ENCODE peak calls at places on chromosomes 13 and 19, in ten cellular contexts. One of them, this sample, is unnamed.

GRCh38 chr19:35038623-35039512 is 2.7 kb upstream of the HPN start:
- DNase-seq in Right ventricle myocardium superior: peak
- DNase-seq in B cell: peak
- DNase-seq in activated CD8-positive, alpha-beta memory T cell treated with anti-CD3 and anti-CD28 coated beads for 24 hours: no peak
- DNase-seq in NB4: peak
- DNase-seq in NCI-H2029: peak
- DNase-seq in activated T-helper 1 cell treated with Interleukin-2 at 50 U/mL for 16 hours: no peak
- DNase-seq in endothelial cell: no peak
- DNase-seq in stimulated activated naive CD8-positive, alpha-beta T cell treated with anti-CD3 and anti-CD28 coated beads, Interleukin-15, Interleukin-2, amounts not matched to agents 100 U/mL and 50 U/mL, for 24 hours: no peak
- DNase-seq in fibroblast of mammary gland: no peak
- DNase-seq in this sample: peak

GRCh38 chr19:10102787-10103236 is 334 bp upstream of the ANGPTL6 start:
- DNase-seq in activated CD8-positive, alpha-beta memory T cell treated with anti-CD3 and anti-CD28 coated beads for 24 hours: no peak
- DNase-seq in fibroblast of mammary gland: no peak
- DNase-seq in NB4: peak
- DNase-seq in activated T-helper 1 cell treated with Interleukin-2 at 50 U/mL for 16 hours: no peak
- DNase-seq in NCI-H2029: no peak
- DNase-seq in stimulated activated naive CD8-positive, alpha-beta T cell treated with anti-CD3 and anti-CD28 coated beads, Interleukin-15, Interleukin-2, amounts not matched to agents 100 U/mL and 50 U/mL, for 24 hours: no peak
- DNase-seq in endothelial cell: no peak
- DNase-seq in B cell: peak
- DNase-seq in Right ventricle myocardium superior: no peak
- DNase-seq in this sample: no peak

GRCh38 chr13:99269627-99270252 is 11.6 kb upstream of the GPR18 start:
- DNase-seq in B cell: peak
- DNase-seq in Right ventricle myocardium superior: no peak
- DNase-seq in fibroblast of mammary gland: peak
- DNase-seq in endothelial cell: no peak
- DNase-seq in NCI-H2029: peak
- DNase-seq in activated CD8-positive, alpha-beta memory T cell treated with anti-CD3 and anti-CD28 coated beads for 24 hours: no peak
- DNase-seq in activated T-helper 1 cell treated with Interleukin-2 at 50 U/mL for 16 hours: no peak
- DNase-seq in NB4: peak
- DNase-seq in stimulated activated naive CD8-positive, alpha-beta T cell treated with anti-CD3 and anti-CD28 coated beads, Interleukin-15, Interleukin-2, amounts not matched to agents 100 U/mL and 50 U/mL, for 24 hours: no peak
- DNase-seq in this sample: peak

GRCh38 chr13:111661776-111662175 is 341.3 kb downstream of the TEX29 start:
- DNase-seq in activated T-helper 1 cell treated with Interleukin-2 at 50 U/mL for 16 hours: no peak
- DNase-seq in NCI-H2029: no peak
- DNase-seq in stimulated activated naive CD8-positive, alpha-beta T cell treated with anti-CD3 and anti-CD28 coated beads, Interleukin-15, Interleukin-2, amounts not matched to agents 100 U/mL and 50 U/mL, for 24 hours: no peak
- DNase-seq in Right ventricle myocardium superior: no peak
- DNase-seq in endothelial cell: no peak
- DNase-seq in activated CD8-positive, alpha-beta memory T cell treated with anti-CD3 and anti-CD28 coated beads for 24 hours: no peak
- DNase-seq in fibroblast of mammary gland: no peak
- DNase-seq in B cell: no peak
- DNase-seq in NB4: no peak
- DNase-seq in this sample: no peak

GRCh38 chr19:40607311-40607871 is 6.2 kb downstream of the LTBP4 start:
- DNase-seq in stimulated activated naive CD8-positive, alpha-beta T cell treated with anti-CD3 and anti-CD28 coated beads, Interleukin-15, Interleukin-2, amounts not matched to agents 100 U/mL and 50 U/mL, for 24 hours: no peak
- DNase-seq in NCI-H2029: no peak
- DNase-seq in NB4: no peak
- DNase-seq in Right ventricle myocardium superior: peak
- DNase-seq in activated CD8-positive, alpha-beta memory T cell treated with anti-CD3 and anti-CD28 coated beads for 24 hours: no peak
- DNase-seq in fibroblast of mammary gland: no peak
- DNase-seq in endothelial cell: no peak
- DNase-seq in activated T-helper 1 cell treated with Interleukin-2 at 50 U/mL for 16 hours: no peak
- DNase-seq in B cell: no peak
- DNase-seq in this sample: no peak

GRCh38 chr19:13019330-13019729 is 24.1 kb downstream of the NFIX start:
- DNase-seq in activated T-helper 1 cell treated with Interleukin-2 at 50 U/mL for 16 hours: no peak
- DNase-seq in NB4: no peak
- DNase-seq in NCI-H2029: no peak
- DNase-seq in endothelial cell: no peak
- DNase-seq in Right ventricle myocardium superior: no peak
- DNase-seq in fibroblast of mammary gland: no peak
- DNase-seq in B cell: no peak
- DNase-seq in activated CD8-positive, alpha-beta memory T cell treated with anti-CD3 and anti-CD28 coated beads for 24 hours: no peak
- DNase-seq in stimulated activated naive CD8-positive, alpha-beta T cell treated with anti-CD3 and anti-CD28 coated beads, Interleukin-15, Interleukin-2, amounts not matched to agents 100 U/mL and 50 U/mL, for 24 hours: no peak
- DNase-seq in this sample: no peak

GRCh38 chr19:49889687-49890348 is 6.9 kb downstream of the IL4I1 start:
- DNase-seq in Right ventricle myocardium superior: peak
- DNase-seq in endothelial cell: peak
- DNase-seq in NB4: no peak
- DNase-seq in activated CD8-positive, alpha-beta memory T cell treated with anti-CD3 and anti-CD28 coated beads for 24 hours: peak
- DNase-seq in fibroblast of mammary gland: peak
- DNase-seq in B cell: peak
- DNase-seq in stimulated activated naive CD8-positive, alpha-beta T cell treated with anti-CD3 and anti-CD28 coated beads, Interleukin-15, Interleukin-2, amounts not matched to agents 100 U/mL and 50 U/mL, for 24 hours: peak
- DNase-seq in NCI-H2029: peak
- DNase-seq in activated T-helper 1 cell treated with Interleukin-2 at 50 U/mL for 16 hours: peak
- DNase-seq in this sample: peak

GRCh38 chr19:56105090-56105701 is 15.9 kb downstream of the ZNF787 start:
- DNase-seq in NB4: no peak
- DNase-seq in fibroblast of mammary gland: peak
- DNase-seq in endothelial cell: peak
- DNase-seq in B cell: peak
- DNase-seq in NCI-H2029: peak
- DNase-seq in activated T-helper 1 cell treated with Interleukin-2 at 50 U/mL for 16 hours: peak
- DNase-seq in activated CD8-positive, alpha-beta memory T cell treated with anti-CD3 and anti-CD28 coated beads for 24 hours: peak
- DNase-seq in stimulated activated naive CD8-positive, alpha-beta T cell treated with anti-CD3 and anti-CD28 coated beads, Interleukin-15, Interleukin-2, amounts not matched to agents 100 U/mL and 50 U/mL, for 24 hours: peak
- DNase-seq in Right ventricle myocardium superior: peak
- DNase-seq in this sample: peak

GRCh38 chr13:111283457-111283856 is 37.0 kb upstream of the TEX29 start:
- DNase-seq in activated T-helper 1 cell treated with Interleukin-2 at 50 U/mL for 16 hours: no peak
- DNase-seq in endothelial cell: no peak
- DNase-seq in NB4: no peak
- DNase-seq in stimulated activated naive CD8-positive, alpha-beta T cell treated with anti-CD3 and anti-CD28 coated beads, Interleukin-15, Interleukin-2, amounts not matched to agents 100 U/mL and 50 U/mL, for 24 hours: no peak
- DNase-seq in Right ventricle myocardium superior: no peak
- DNase-seq in B cell: no peak
- DNase-seq in fibroblast of mammary gland: no peak
- DNase-seq in activated CD8-positive, alpha-beta memory T cell treated with anti-CD3 and anti-CD28 coated beads for 24 hours: no peak
- DNase-seq in NCI-H2029: no peak
- DNase-seq in this sample: no peak

GRCh38 chr19:12834418-12834943 is at the start of gene RTBDN:
- DNase-seq in activated T-helper 1 cell treated with Interleukin-2 at 50 U/mL for 16 hours: no peak
- DNase-seq in B cell: peak
- DNase-seq in stimulated activated naive CD8-positive, alpha-beta T cell treated with anti-CD3 and anti-CD28 coated beads, Interleukin-15, Interleukin-2, amounts not matched to agents 100 U/mL and 50 U/mL, for 24 hours: no peak
- DNase-seq in activated CD8-positive, alpha-beta memory T cell treated with anti-CD3 and anti-CD28 coated beads for 24 hours: peak
- DNase-seq in fibroblast of mammary gland: no peak
- DNase-seq in Right ventricle myocardium superior: no peak
- DNase-seq in endothelial cell: no peak
- DNase-seq in NB4: no peak
- DNase-seq in NCI-H2029: peak
- DNase-seq in this sample: no peak

This sample was measured in amniotic epithelial cell.